ENCODE peak calls at places on chromosome X, in nine cellular contexts. One of them, this sample, is unnamed.

GRCh38 chrX:11541510-11541909 is 124.2 kb downstream of the ARHGAP6 start:
- DNase-seq in left ventricle myocardium inferior: no peak
- DNase-seq in bronchial epithelial cell: no peak
- DNase-seq in fibroblast of lung: peak; percentile 33
- DNase-seq in GM23338: no peak
- DNase-seq in tibial artery: no peak
- DNase-seq in vagina: no peak
- DNase-seq in mucosa of descending colon: no peak
- DNase-seq in WERI-Rb-1: no peak
- DNase-seq in this sample: no peak

GRCh38 chrX:17547658-17548057 is 172.7 kb downstream of the NHS start:
- DNase-seq in mucosa of descending colon: peak; percentile 73
- DNase-seq in tibial artery: no peak
- DNase-seq in fibroblast of lung: peak; percentile 86
- DNase-seq in left ventricle myocardium inferior: peak; percentile 21
- DNase-seq in bronchial epithelial cell: peak; percentile 97
- DNase-seq in GM23338: no peak
- DNase-seq in vagina: no peak
- DNase-seq in WERI-Rb-1: no peak
- DNase-seq in this sample: no peak

GRCh38 chrX:103293118-103293517 is 16.6 kb upstream of the TCEAL5 start:
- DNase-seq in mucosa of descending colon: no peak
- DNase-seq in WERI-Rb-1: no peak
- DNase-seq in tibial artery: no peak
- DNase-seq in left ventricle myocardium inferior: no peak
- DNase-seq in GM23338: no peak
- DNase-seq in vagina: no peak
- DNase-seq in bronchial epithelial cell: no peak
- DNase-seq in fibroblast of lung: no peak
- DNase-seq in this sample: no peak

GRCh38 chrX:102651242-102651967 is at the start of gene GPRASP1:
- DNase-seq in WERI-Rb-1: peak; percentile 67
- DNase-seq in mucosa of descending colon: peak; percentile 63
- DNase-seq in bronchial epithelial cell: no peak
- DNase-seq in vagina: no peak
- DNase-seq in tibial artery: peak; percentile 83
- DNase-seq in fibroblast of lung: peak; percentile 46
- DNase-seq in left ventricle myocardium inferior: peak; percentile 64
- DNase-seq in GM23338: peak; percentile 69
- DNase-seq in this sample: peak; percentile 83

GRCh38 chrX:24426340-24426913 is 38.7 kb upstream of the PDK3 start:
- DNase-seq in bronchial epithelial cell: peak; percentile 94
- DNase-seq in WERI-Rb-1: no peak
- DNase-seq in fibroblast of lung: peak; percentile 12
- DNase-seq in left ventricle myocardium inferior: no peak
- DNase-seq in tibial artery: no peak
- DNase-seq in GM23338: peak; percentile 50
- DNase-seq in mucosa of descending colon: no peak
- DNase-seq in vagina: no peak
- DNase-seq in this sample: peak; percentile 59

GRCh38 chrX:97547873-97548578 is 664.3 kb downstream of the RPA4 start:
- DNase-seq in fibroblast of lung: peak; percentile 6
- DNase-seq in left ventricle myocardium inferior: no peak
- DNase-seq in vagina: no peak
- DNase-seq in GM23338: no peak
- DNase-seq in WERI-Rb-1: no peak
- DNase-seq in mucosa of descending colon: no peak
- DNase-seq in bronchial epithelial cell: peak; percentile 17
- DNase-seq in tibial artery: no peak
- DNase-seq in this sample: no peak

GRCh38 chrX:71998836-71999509 is 88.3 kb downstream of the NHSL2 start:
- DNase-seq in left ventricle myocardium inferior: no peak
- DNase-seq in WERI-Rb-1: peak; percentile 58
- DNase-seq in tibial artery: no peak
- DNase-seq in vagina: peak; percentile 64
- DNase-seq in fibroblast of lung: peak; percentile 19
- DNase-seq in bronchial epithelial cell: no peak
- DNase-seq in mucosa of descending colon: no peak
- DNase-seq in GM23338: peak; percentile 70
- DNase-seq in this sample: peak; percentile 63

GRCh38 chrX:155966876-155967275 is 30.6 kb upstream of the IL9R start:
- DNase-seq in GM23338: peak; percentile 72
- DNase-seq in bronchial epithelial cell: peak; percentile 8
- DNase-seq in vagina: peak; percentile 14
- DNase-seq in left ventricle myocardium inferior: no peak
- DNase-seq in WERI-Rb-1: peak; percentile 89
- DNase-seq in fibroblast of lung: no peak
- DNase-seq in tibial artery: no peak
- DNase-seq in mucosa of descending colon: no peak
- DNase-seq in this sample: peak; percentile 62

GRCh38 chrX:149829751-149830191 is 48.0 kb downstream of the MAGEA9 start:
- DNase-seq in tibial artery: no peak
- DNase-seq in GM23338: peak; percentile 61
- DNase-seq in left ventricle myocardium inferior: no peak
- DNase-seq in WERI-Rb-1: no peak
- DNase-seq in bronchial epithelial cell: peak; percentile 80
- DNase-seq in vagina: no peak
- DNase-seq in mucosa of descending colon: no peak
- DNase-seq in fibroblast of lung: peak; percentile 0
- DNase-seq in this sample: peak; percentile 69

GRCh38 chrX:34884693-34885277 is 57.8 kb upstream of the FAM47B start:
- DNase-seq in bronchial epithelial cell: peak; percentile 81
- DNase-seq in tibial artery: no peak
- DNase-seq in WERI-Rb-1: no peak
- DNase-seq in mucosa of descending colon: no peak
- DNase-seq in GM23338: no peak
- DNase-seq in vagina: no peak
- DNase-seq in left ventricle myocardium inferior: no peak
- DNase-seq in fibroblast of lung: peak; percentile 88
- DNase-seq in this sample: no peak

GRCh38 chrX:114798902-114799301 is 215.0 kb downstream of the HTR2C start:
- DNase-seq in tibial artery: no peak
- DNase-seq in WERI-Rb-1: no peak
- DNase-seq in left ventricle myocardium inferior: no peak
- DNase-seq in mucosa of descending colon: no peak
- DNase-seq in GM23338: no peak
- DNase-seq in vagina: no peak
- DNase-seq in fibroblast of lung: peak; percentile 0
- DNase-seq in bronchial epithelial cell: peak; percentile 50
- DNase-seq in this sample: no peak

GRCh38 chrX:109990582-109991276 is 12.2 kb upstream of the TMEM164 start:
- DNase-seq in WERI-Rb-1: no peak
- DNase-seq in mucosa of descending colon: no peak
- DNase-seq in fibroblast of lung: no peak
- DNase-seq in tibial artery: no peak
- DNase-seq in GM23338: no peak
- DNase-seq in bronchial epithelial cell: no peak
- DNase-seq in vagina: no peak
- DNase-seq in left ventricle myocardium inferior: no peak
- DNase-seq in this sample: no peak

GRCh38 chrX:140439455-140439854 is 65.4 kb downstream of the SOX3 start:
- DNase-seq in vagina: no peak
- DNase-seq in bronchial epithelial cell: no peak
- DNase-seq in tibial artery: no peak
- DNase-seq in WERI-Rb-1: no peak
- DNase-seq in fibroblast of lung: no peak
- DNase-seq in GM23338: peak; percentile 84
- DNase-seq in left ventricle myocardium inferior: no peak
- DNase-seq in mucosa of descending colon: peak; percentile 18
- DNase-seq in this sample: peak; percentile 92

GRCh38 chrX:41238543-41238942 is 95.4 kb upstream of the DDX3X start:
- DNase-seq in tibial artery: no peak
- DNase-seq in mucosa of descending colon: no peak
- DNase-seq in GM23338: no peak
- DNase-seq in WERI-Rb-1: no peak
- DNase-seq in vagina: no peak
- DNase-seq in bronchial epithelial cell: peak; percentile 61
- DNase-seq in left ventricle myocardium inferior: no peak
- DNase-seq in fibroblast of lung: peak; percentile 23
- DNase-seq in this sample: no peak

DNA sequence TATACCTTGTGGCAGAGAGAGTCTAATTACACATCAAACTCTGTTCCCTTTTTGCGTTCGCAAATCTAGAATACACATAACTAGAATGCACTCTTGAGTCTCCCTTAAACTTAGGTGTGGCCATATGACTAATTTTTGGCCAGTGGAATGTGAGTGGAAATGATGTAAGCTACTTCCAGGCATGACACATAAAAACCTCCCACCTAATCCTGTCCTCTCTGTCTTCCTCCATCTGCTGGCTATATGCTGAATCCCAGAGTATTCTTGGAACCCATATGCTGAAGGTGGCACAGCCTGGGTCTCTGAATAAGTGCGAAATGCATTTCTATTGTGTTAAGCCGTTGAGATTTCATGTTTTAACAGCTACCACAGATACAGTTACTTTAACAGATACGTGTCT is 269.9 kb upstream of the NRK start:
- DNase-seq in tibial artery: no peak
- DNase-seq in bronchial epithelial cell: peak; percentile 91
- DNase-seq in fibroblast of lung: peak; percentile 32
- DNase-seq in vagina: no peak
- DNase-seq in left ventricle myocardium inferior: no peak
- DNase-seq in mucosa of descending colon: no peak
- DNase-seq in WERI-Rb-1: no peak
- DNase-seq in GM23338: no peak
- DNase-seq in this sample: no peak
- TF ChIP-seq CTCF in tibial artery: no peak
- TF ChIP-seq CTCF in bronchial epithelial cell: peak; percentile 22
- TF ChIP-seq CTCF in fibroblast of lung: no peak
- TF ChIP-seq CTCF in vagina: no peak
- TF ChIP-seq CTCF in left ventricle myocardium inferior: no peak
- TF ChIP-seq CTCF in mucosa of descending colon: no peak
- TF ChIP-seq CTCF in WERI-Rb-1: no peak
- TF ChIP-seq CTCF in GM23338: no peak
- TF ChIP-seq CTCF in this sample: no peak

GRCh38 chrX:133971586-133971985 is 13.8 kb downstream of the GPC3 start:
- DNase-seq in left ventricle myocardium inferior: no peak
- DNase-seq in tibial artery: no peak
- DNase-seq in bronchial epithelial cell: no peak
- DNase-seq in fibroblast of lung: no peak
- DNase-seq in vagina: no peak
- DNase-seq in mucosa of descending colon: no peak
- DNase-seq in WERI-Rb-1: no peak
- DNase-seq in GM23338: no peak
- DNase-seq in this sample: no peak
- H3K4me3 ChIP-seq in left ventricle myocardium inferior: no peak overlapping the region
- H3K4me3 ChIP-seq in tibial artery: no peak overlapping the region
- H3K4me3 ChIP-seq in bronchial epithelial cell: no peak overlapping the region
- H3K4me3 ChIP-seq in fibroblast of lung: no peak overlapping the region
- H3K4me3 ChIP-seq in vagina: no peak overlapping the region
- H3K4me3 ChIP-seq in mucosa of descending colon: no peak overlapping the region
- H3K4me3 ChIP-seq in WERI-Rb-1: no peak overlapping the region
- H3K4me3 ChIP-seq in GM23338: no peak overlapping the region
- H3K4me3 ChIP-seq in this sample: no peak overlapping the region

GRCh38 chrX:129793604-129794191 is 13.9 kb downstream of the SASH3 start:
- DNase-seq in tibial artery: no peak
- DNase-seq in WERI-Rb-1: no peak
- DNase-seq in GM23338: no peak
- DNase-seq in left ventricle myocardium inferior: no peak
- DNase-seq in vagina: no peak
- DNase-seq in fibroblast of lung: no peak
- DNase-seq in bronchial epithelial cell: no peak
- DNase-seq in mucosa of descending colon: no peak
- DNase-seq in this sample: no peak

GRCh38 chrX:129792586-129793291 is 13.0 kb downstream of the SASH3 start:
- DNase-seq in vagina: no peak
- DNase-seq in bronchial epithelial cell: no peak
- DNase-seq in WERI-Rb-1: no peak
- DNase-seq in mucosa of descending colon: no peak
- DNase-seq in fibroblast of lung: no peak
- DNase-seq in left ventricle myocardium inferior: no peak
- DNase-seq in tibial artery: no peak
- DNase-seq in GM23338: no peak
- DNase-seq in this sample: no peak

GRCh38 chrX:129791336-129791735 is 11.6 kb downstream of the SASH3 start:
- DNase-seq in tibial artery: no peak
- DNase-seq in bronchial epithelial cell: no peak
- DNase-seq in mucosa of descending colon: no peak
- DNase-seq in vagina: no peak
- DNase-seq in left ventricle myocardium inferior: no peak
- DNase-seq in fibroblast of lung: no peak
- DNase-seq in WERI-Rb-1: no peak
- DNase-seq in GM23338: no peak
- DNase-seq in this sample: no peak

GRCh38 chrX:129790808-129791207 is 11.1 kb downstream of the SASH3 start:
- DNase-seq in vagina: no peak
- DNase-seq in left ventricle myocardium inferior: no peak
- DNase-seq in bronchial epithelial cell: no peak
- DNase-seq in GM23338: no peak
- DNase-seq in tibial artery: no peak
- DNase-seq in mucosa of descending colon: no peak
- DNase-seq in WERI-Rb-1: no peak
- DNase-seq in fibroblast of lung: no peak
- DNase-seq in this sample: no peak

GRCh38 chrX:129791961-129792570 is 12.3 kb downstream of the SASH3 start:
- DNase-seq in bronchial epithelial cell: no peak
- DNase-seq in GM23338: no peak
- DNase-seq in tibial artery: no peak
- DNase-seq in WERI-Rb-1: no peak
- DNase-seq in mucosa of descending colon: no peak
- DNase-seq in vagina: no peak
- DNase-seq in left ventricle myocardium inferior: no peak
- DNase-seq in fibroblast of lung: no peak
- DNase-seq in this sample: no peak
- H3K36me3 ChIP-seq in bronchial epithelial cell: no peaks in the 10 kb centered on the region
- H3K36me3 ChIP-seq in GM23338: no peaks in the 10 kb centered on the region
- H3K36me3 ChIP-seq in tibial artery: no peaks in the 10 kb centered on the region
- H3K36me3 ChIP-seq in WERI-Rb-1: no peaks in the 10 kb centered on the region
- H3K36me3 ChIP-seq in mucosa of descending colon: no peaks in the 10 kb centered on the region
- H3K36me3 ChIP-seq in vagina: no peaks in the 10 kb centered on the region
- H3K36me3 ChIP-seq in left ventricle myocardium inferior: no peaks in the 10 kb centered on the region
- H3K36me3 ChIP-seq in fibroblast of lung: no peaks in the 10 kb centered on the region
- H3K36me3 ChIP-seq in this sample: no peaks in the 10 kb centered on the region

GRCh38 chrX:134020910-134021309 is 35.5 kb upstream of the GPC3 start:
- DNase-seq in GM23338: peak; percentile 49
- DNase-seq in mucosa of descending colon: no peak
- DNase-seq in tibial artery: no peak
- DNase-seq in fibroblast of lung: no peak
- DNase-seq in left ventricle myocardium inferior: no peak
- DNase-seq in WERI-Rb-1: no peak
- DNase-seq in vagina: no peak
- DNase-seq in bronchial epithelial cell: peak; percentile 26
- DNase-seq in this sample: no peak

GRCh38 chrX:134023851-134024281 is 38.5 kb upstream of the GPC3 start:
- DNase-seq in fibroblast of lung: peak; percentile 9
- DNase-seq in mucosa of descending colon: no peak
- DNase-seq in bronchial epithelial cell: no peak
- DNase-seq in vagina: no peak
- DNase-seq in left ventricle myocardium inferior: no peak
- DNase-seq in tibial artery: no peak
- DNase-seq in WERI-Rb-1: no peak
- DNase-seq in GM23338: no peak
- DNase-seq in this sample: no peak

GRCh38 chrX:134024686-134025377 is 39.4 kb upstream of the GPC3 start:
- DNase-seq in mucosa of descending colon: no peak
- DNase-seq in tibial artery: no peak
- DNase-seq in left ventricle myocardium inferior: no peak
- DNase-seq in fibroblast of lung: no peak
- DNase-seq in WERI-Rb-1: no peak
- DNase-seq in GM23338: no peak
- DNase-seq in vagina: no peak
- DNase-seq in bronchial epithelial cell: no peak
- DNase-seq in this sample: no peak

GRCh38 chrX:134025986-134026731 is 40.8 kb upstream of the GPC3 start:
- DNase-seq in bronchial epithelial cell: no peak
- DNase-seq in vagina: no peak
- DNase-seq in GM23338: peak; percentile 63
- DNase-seq in fibroblast of lung: no peak
- DNase-seq in left ventricle myocardium inferior: no peak
- DNase-seq in WERI-Rb-1: no peak
- DNase-seq in mucosa of descending colon: no peak
- DNase-seq in tibial artery: no peak
- DNase-seq in this sample: peak; percentile 49

GRCh38 chrX:134026732-134027311 is 41.4 kb upstream of the GPC3 start:
- DNase-seq in GM23338: peak; percentile 87
- DNase-seq in fibroblast of lung: peak; percentile 53
- DNase-seq in WERI-Rb-1: peak; percentile 15
- DNase-seq in left ventricle myocardium inferior: no peak
- DNase-seq in bronchial epithelial cell: peak; percentile 59
- DNase-seq in tibial artery: peak; percentile 56
- DNase-seq in vagina: no peak
- DNase-seq in mucosa of descending colon: peak; percentile 23
- DNase-seq in this sample: peak; percentile 83
- TF ChIP-seq CTCF in GM23338: peak; percentile 53
- TF ChIP-seq CTCF in fibroblast of lung: peak; percentile 62
- TF ChIP-seq CTCF in WERI-Rb-1: peak; percentile 42
- TF ChIP-seq CTCF in left ventricle myocardium inferior: peak; percentile 52
- TF ChIP-seq CTCF in bronchial epithelial cell: peak; percentile 64
- TF ChIP-seq CTCF in tibial artery: peak; percentile 34
- TF ChIP-seq CTCF in vagina: no peak
- TF ChIP-seq CTCF in mucosa of descending colon: no peak
- TF ChIP-seq CTCF in this sample: peak; percentile 85

This sample was measured in endodermal cell.